ENCODE peak calls at places on chromosomes 2 and 18, in four cellular contexts. J is effector memory CD4-positive, alpha-beta T cell; A is mesothelial cell of epicardium; O is activated CD4-positive, alpha-beta T cell treated with anti-CD3 and anti-CD28 coated beads, Interleukin-2, amount 50 U/mL, for 48 hours. U is an unnamed sample.

GRCh38 chr2:32947076-32947483 is 327 bp downstream of the LTBP1 start:
- DNase-seq in A (no peak), O (peak; percentile 4), J (no peak), U (peak; percentile 30)

GRCh38 chr18:54880706-54881105 is 52.4 kb downstream of the RAB27B start:
- DNase-seq in A (no peak), J (no peak), O (no peak), U (no peak)

GRCh38 chr18:49878996-49879585 is 65.8 kb upstream of the ACAA2 start:
- DNase-seq in A (no peak), O (no peak), J (no peak), U (no peak)

GRCh38 chr2:16330571-16331351 is 334.9 kb downstream of the CYRIA start:
- DNase-seq in J (no peak), A (peak; percentile 77), O (no peak), U (no peak)

GRCh38 chr18:68791801-68792200 is 6.1 kb upstream of the CCDC102B start:
- DNase-seq in J (no peak), O (no peak), A (no peak), U (no peak)

GRCh38 chr2:15832849-15833680 is 107.3 kb upstream of the MYCN start:
- DNase-seq in O (no peak), J (no peak), A (no peak), U (no peak)

GRCh38 chr2:134245340-134245984 is 8.4 kb upstream of the MGAT5 start:
- DNase-seq in A (peak; percentile 77), O (peak; percentile 85), J (peak; percentile 54), U (peak; percentile 80)

GRCh38 chr2:65071499-65072180 is 15.4 kb downstream of the CEP68 start:
- DNase-seq in A (peak; percentile 38), O (no peak), J (no peak), U (peak; percentile 28)

GRCh38 chr18:27227721-27228120 is 42.6 kb upstream of the CHST9 start:
- DNase-seq in J (no peak), O (no peak), A (no peak), U (no peak)

GRCh38 chr18:38932752-38933151 is 1367.2 kb upstream of the CELF4 start:
- DNase-seq in O (no peak), A (no peak), J (no peak), U (no peak)

GRCh38 chr2:72539145-72539552 is 286.7 kb downstream of the EXOC6B start:
- DNase-seq in A (no peak), O (no peak), J (no peak), U (no peak)